ENCODE peak calls at places on chromosomes 1 and 21, in nine cellular contexts. F is PC-9; Z is naive thymus-derived CD8-positive, alpha-beta T cell; P is Ammon's horn; U is stimulated activated CD8-positive, alpha-beta memory T cell treated with anti-CD3 and anti-CD28 coated beads, Interleukin-15, amount 100 ng/mL, for 1 hour; W is left kidney; J is kidney glomerular epithelial cell; V is fibroblast of mammary gland; E is brain microvascular endothelial cell. R is an unnamed sample.

GRCh38 chr1:50425376-50426107 is 2.3 kb upstream of the DMRTA2 start:
- DNase-seq in F (no peak), Z (no peak), P (no peak), U (no peak), W (peak), J (no peak), V (peak), E (no peak), R (no peak)

GRCh38 chr1:93758842-93759515 is 77.3 kb upstream of the BCAR3 start:
- DNase-seq in F (peak), Z (no peak), P (no peak), U (no peak), W (peak), J (no peak), V (peak), E (peak), R (peak)

GRCh38 chr1:47894718-47895393 is 102.3 kb downstream of the TRABD2B start:
- DNase-seq in F (peak), Z (no peak), P (no peak), U (no peak), W (no peak), J (no peak), V (peak), E (peak), R (peak)

GRCh38 chr1:154420172-154420571 is 15.0 kb downstream of the IL6R start:
- DNase-seq in F (peak), Z (no peak), P (peak), U (no peak), W (no peak), J (peak), V (peak), E (peak), R (peak)

GRCh38 chr1:166974647-166975345 is 544 bp downstream of the ILDR2 start:
- DNase-seq in F (no peak), Z (no peak), P (peak), U (no peak), W (peak), J (no peak), V (no peak), E (no peak), R (no peak)

GRCh38 chr1:183025782-183026774 is 2.9 kb downstream of the LAMC1 start:
- DNase-seq in F (no peak), Z (no peak), P (no peak), U (no peak), W (peak), J (peak), V (peak), E (no peak), R (no peak)

GRCh38 chr21:28959367-28960099 is 33.1 kb downstream of the LTN1 start:
- DNase-seq in F (no peak), Z (no peak), P (no peak), U (no peak), W (no peak), J (peak), V (peak), E (peak), R (no peak)

GRCh38 chr1:62438163-62438562 is 1.3 kb downstream of the USP1 start:
- DNase-seq in F (no peak), Z (no peak), P (no peak), U (no peak), W (peak), J (peak), V (peak), E (no peak), R (no peak)

GRCh38 chr1:36174716-36175115 is 18.8 kb downstream of the MAP7D1 start:
- DNase-seq in F (no peak), Z (no peak), P (no peak), U (no peak), W (peak), J (no peak), V (no peak), E (no peak), R (no peak)

GRCh38 chr1:21705303-21705980 is 36.3 kb upstream of the RAP1GAP start:
- DNase-seq in F (no peak), Z (no peak), P (peak), U (no peak), W (no peak), J (no peak), V (no peak), E (no peak), R (no peak)

GRCh38 chr1:52288286-52288685 is 77.7 kb downstream of the CC2D1B start:
- DNase-seq in F (no peak), Z (no peak), P (no peak), U (no peak), W (peak), J (no peak), V (peak), E (peak), R (no peak)

GRCh38 chr21:45403133-45403824 is 1.7 kb upstream of the COL18A1 start:
- DNase-seq in F (peak), Z (no peak), P (no peak), U (no peak), W (no peak), J (no peak), V (no peak), E (no peak), R (no peak)

GRCh38 chr1:7227654-7228053 is 442.4 kb downstream of the CAMTA1 start:
- DNase-seq in F (no peak), Z (no peak), P (no peak), U (no peak), W (no peak), J (no peak), V (no peak), E (no peak), R (no peak)

GRCh38 chr1:23555225-23555801 is 4.0 kb downstream of the ID3 start:
- DNase-seq in F (no peak), Z (no peak), P (no peak), U (no peak), W (peak), J (peak), V (peak), E (peak), R (no peak)

GRCh38 chr1:205588691-205589445 is 42.9 kb downstream of the ELK4 start:
- DNase-seq in F (no peak), Z (no peak), P (peak), U (no peak), W (peak), J (no peak), V (peak), E (peak), R (peak)

GRCh38 chr1:199684686-199685273 is 342.7 kb upstream of the NR5A2 start:
- DNase-seq in F (peak), Z (peak), P (peak), U (no peak), W (peak), J (peak), V (peak), E (peak), R (peak)

GRCh38 chr21:16983425-16983824 is 529.4 kb upstream of the CXADR start:
- DNase-seq in F (no peak), Z (no peak), P (peak), U (no peak), W (no peak), J (no peak), V (no peak), E (no peak), R (no peak)

GRCh38 chr1:198678901-198679329 is 40.1 kb downstream of the PTPRC start:
- DNase-seq in F (no peak), Z (peak), P (no peak), U (no peak), W (no peak), J (no peak), V (no peak), E (no peak), R (no peak)

GRCh38 chr1:17502326-17502778 is 37.1 kb upstream of the ARHGEF10L start:
- DNase-seq in F (peak), Z (peak), P (peak), U (peak), W (peak), J (peak), V (peak), E (peak), R (peak)

GRCh38 chr1:212951058-212951923 is 950 bp downstream of the VASH2 start:
- DNase-seq in F (no peak), Z (no peak), P (no peak), U (no peak), W (peak), J (no peak), V (no peak), E (no peak), R (no peak)

GRCh38 chr1:170856455-170856854 is 78.9 kb upstream of the MROH9 start:
- DNase-seq in F (no peak), Z (no peak), P (no peak), U (no peak), W (no peak), J (no peak), V (peak), E (no peak), R (no peak)

GRCh38 chr1:76170522-76170921 is 96.0 kb downstream of the ST6GALNAC3 start:
- DNase-seq in F (no peak), Z (no peak), P (no peak), U (no peak), W (no peak), J (no peak), V (no peak), E (no peak), R (no peak)

GRCh38 chr1:74395492-74395891 is 116.9 kb downstream of the LRRC53 start:
- DNase-seq in F (no peak), Z (no peak), P (no peak), U (no peak), W (peak), J (no peak), V (peak), E (peak), R (no peak)

GRCh38 chr1:36094621-36095061 is 5.9 kb downstream of the ADPRS start:
- DNase-seq in F (no peak), Z (no peak), P (no peak), U (no peak), W (no peak), J (no peak), V (peak), E (no peak), R (no peak)

GRCh38 chr1:169618367-169618766 is 11.6 kb downstream of the SELP start:
- DNase-seq in F (no peak), Z (no peak), P (no peak), U (no peak), W (no peak), J (no peak), V (no peak), E (no peak), R (no peak)

GRCh38 chr1:1371354-1371740 is 3.7 kb downstream of the AURKAIP1 start:
- DNase-seq in F (no peak), Z (peak), P (no peak), U (no peak), W (no peak), J (no peak), V (peak), E (no peak), R (no peak)

GRCh38 chr21:45155910-45156309 is 81.5 kb downstream of the ADARB1 start:
- DNase-seq in F (no peak), Z (no peak), P (no peak), U (no peak), W (no peak), J (no peak), V (no peak), E (no peak), R (no peak)

GRCh38 chr1:112507896-112508241 is 896 bp upstream of the WNT2B start:
- DNase-seq in F (no peak), Z (no peak), P (no peak), U (no peak), W (peak), J (no peak), V (no peak), E (no peak), R (peak)

GRCh38 chr1:7422081-7422480 is 349.0 kb upstream of the VAMP3 start:
- DNase-seq in F (no peak), Z (peak), P (no peak), U (no peak), W (no peak), J (no peak), V (no peak), E (no peak), R (no peak)

GRCh38 chr1:206700445-206701036 is 15.8 kb downstream of the MAPKAPK2 start:
- DNase-seq in F (no peak), Z (no peak), P (no peak), U (no peak), W (no peak), J (no peak), V (peak), E (no peak), R (no peak)

GRCh38 chr1:155219592-155220031 is 11.1 kb downstream of the MTX1 start:
- DNase-seq in F (no peak), Z (no peak), P (peak), U (no peak), W (peak), J (no peak), V (no peak), E (no peak), R (no peak)

GRCh38 chr1:58905628-58906256 is 121.9 kb upstream of the JUN start:
- DNase-seq in F (no peak), Z (no peak), P (no peak), U (no peak), W (no peak), J (no peak), V (no peak), E (no peak), R (no peak)

GRCh38 chr1:218374972-218375371 is 29.8 kb downstream of the TGFB2 start:
- DNase-seq in F (no peak), Z (no peak), P (no peak), U (no peak), W (no peak), J (peak), V (peak), E (peak), R (peak)

R was measured in Calu3.